ENCODE peak calls at places on chromosomes 13 and 19, in six cellular contexts. Z is tibial artery; M is activated gamma-delta T cell treated with anti-CD3 and anti-CD28 coated beads, Interleukin-2, amount 50 U/mL, for 16 hours; K is esophagus muscularis mucosa; N is substantia nigra; R is AG08396. Y is an unnamed sample.

GRCh38 chr19:44548736-44549135 is 19.3 kb upstream of the CEACAM20 start:
- DNase-seq in Z (no peak), M (no peak), K (no peak), N (no peak), R (no peak), Y (no peak)

GRCh38 chr19:46416077-46416709 is 2.8 kb upstream of the CCDC8 start:
- DNase-seq in Z (peak), M (no peak), K (no peak), N (peak), R (peak), Y (no peak)

GRCh38 chr19:30799854-30800755 is 427.9 kb downstream of the ZNF536 start:
- DNase-seq in Z (peak), M (no peak), K (no peak), N (peak), R (peak), Y (no peak)

GRCh38 chr13:26538363-26539317 is 18.8 kb upstream of the WASF3 start:
- DNase-seq in Z (peak), M (no peak), K (no peak), N (no peak), R (no peak), Y (no peak)

GRCh38 chr13:33639158-33639557 is 178.8 kb upstream of the RFC3 start:
- DNase-seq in Z (peak), M (no peak), K (no peak), N (no peak), R (no peak), Y (no peak)

GRCh38 chr19:8484331-8484894 is 18.0 kb downstream of the PRAM1 start:
- DNase-seq in Z (peak), M (no peak), K (no peak), N (no peak), R (no peak), Y (no peak)

GRCh38 chr19:48368942-48369341 is 4.8 kb downstream of the SYNGR4 start:
- DNase-seq in Z (no peak), M (no peak), K (no peak), N (no peak), R (no peak), Y (no peak)

GRCh38 chr13:23987331-23987730 is 90.0 kb upstream of the C1QTNF9B start:
- DNase-seq in Z (no peak), M (no peak), K (no peak), N (no peak), R (no peak), Y (no peak)

GRCh38 chr13:73109288-73109899 is 50.6 kb downstream of the KLF5 start:
- DNase-seq in Z (no peak), M (no peak), K (no peak), N (no peak), R (no peak), Y (no peak)

GRCh38 chr13:45951724-45952123 is 100.2 kb upstream of the SIAH3 start:
- DNase-seq in Z (no peak), M (no peak), K (no peak), N (no peak), R (no peak), Y (no peak)

GRCh38 chr13:98650376-98651107 is 73.6 kb upstream of the STK24 start:
- DNase-seq in Z (no peak), M (no peak), K (no peak), N (no peak), R (no peak), Y (no peak)

GRCh38 chr13:38637576-38637975 is 49.3 kb upstream of the FREM2 start:
- DNase-seq in Z (no peak), M (no peak), K (no peak), N (no peak), R (no peak), Y (no peak)

GRCh38 chr13:114104626-114105350 is 27.6 kb downstream of the RASA3 start:
- DNase-seq in Z (peak), M (no peak), K (no peak), N (no peak), R (no peak), Y (no peak)

GRCh38 chr13:31909889-31910551 is 121.6 kb upstream of the FRY start:
- DNase-seq in Z (no peak), M (peak), K (no peak), N (peak), R (peak), Y (peak)

GRCh38 chr19:30049844-30050667 is 108.0 kb downstream of the URI1 start:
- DNase-seq in Z (no peak), M (no peak), K (peak), N (no peak), R (no peak), Y (no peak)

GRCh38 chr13:67120872-67121531 is 109.1 kb downstream of the PCDH9 start:
- DNase-seq in Z (no peak), M (no peak), K (no peak), N (no peak), R (peak), Y (no peak)

GRCh38 chr13:36619535-36619934 is 54.3 kb upstream of the SERTM1 start:
- DNase-seq in Z (no peak), M (no peak), K (peak), N (no peak), R (no peak), Y (no peak)

GRCh38 chr19:38425810-38426466 is at the start of gene RASGRP4:
- DNase-seq in Z (peak), M (no peak), K (no peak), N (peak), R (no peak), Y (peak)

GRCh38 chr13:38358703-38359102 is 9.1 kb downstream of the UFM1 start:
- DNase-seq in Z (no peak), M (no peak), K (no peak), N (no peak), R (no peak), Y (no peak)

GRCh38 chr19:43462383-43462782 is 3.0 kb downstream of the LYPD3 start:
- DNase-seq in Z (no peak), M (no peak), K (no peak), N (no peak), R (no peak), Y (no peak)

GRCh38 chr19:45442408-45442926 is 18.8 kb upstream of the ERCC1 start:
- DNase-seq in Z (no peak), M (no peak), K (no peak), N (no peak), R (no peak), Y (no peak)

GRCh38 chr19:14409157-14410053 is 9.7 kb downstream of the DDX39A start:
- DNase-seq in Z (no peak), M (no peak), K (no peak), N (no peak), R (no peak), Y (no peak)

GRCh38 chr13:98301721-98302120 is 124.7 kb upstream of the RNF113B start:
- DNase-seq in Z (no peak), M (no peak), K (no peak), N (no peak), R (peak), Y (no peak)

GRCh38 chr19:39030854-39031367 is 1.4 kb downstream of the FBXO27 start:
- DNase-seq in Z (no peak), M (no peak), K (no peak), N (no peak), R (peak), Y (no peak)

GRCh38 chr13:91141619-91142061 is 205.8 kb upstream of the MIR17HG start:
- DNase-seq in Z (peak), M (no peak), K (no peak), N (no peak), R (no peak), Y (no peak)

GRCh38 chr13:50685491-50685890 is 158.0 kb downstream of the DLEU7 start:
- DNase-seq in Z (peak), M (no peak), K (no peak), N (peak), R (no peak), Y (no peak)

GRCh38 chr13:80361883-80362327 is 21.0 kb upstream of the SPRY2 start:
- DNase-seq in Z (no peak), M (no peak), K (no peak), N (no peak), R (no peak), Y (peak)

GRCh38 chr19:58330458-58330857 is 3.7 kb downstream of the ZSCAN22 start:
- DNase-seq in Z (no peak), M (no peak), K (no peak), N (no peak), R (peak), Y (no peak)

GRCh38 chr19:2549701-2550191 is 73.8 kb downstream of the GADD45B start:
- DNase-seq in Z (peak), M (no peak), K (peak), N (peak), R (peak), Y (no peak)

GRCh38 chr13:45807520-45808099 is 43.9 kb downstream of the SIAH3 start:
- DNase-seq in Z (no peak), M (no peak), K (no peak), N (peak), R (peak), Y (peak)

GRCh38 chr19:7242601-7243258 is 51.5 kb downstream of the INSR start:
- DNase-seq in Z (peak), M (no peak), K (no peak), N (no peak), R (peak), Y (no peak)

GRCh38 chr13:62432295-62432694 is 1016.6 kb upstream of the PCDH20 start:
- DNase-seq in Z (no peak), M (no peak), K (no peak), N (no peak), R (no peak), Y (no peak)

GRCh38 chr13:105087941-105088340 is 1447.5 kb downstream of the EFNB2 start:
- DNase-seq in Z (no peak), M (no peak), K (no peak), N (no peak), R (no peak), Y (no peak)

Y was measured in KG1.